ENCODE peak calls at places on chromosome 6, in five cellular contexts. I, L, A, Y and K are unnamed samples.
A peak's percentile ranks its signal among the peaks of the same experiment; 100 is the strongest.

GRCh38 chr6:84361372-84362179 is 134.1 kb upstream of the CEP162 start:
- DNase-seq in I (no peak), L (no peak), A (peak; percentile 2), Y (no peak), K (no peak)

GRCh38 chr6:81067057-81067456 is 685.4 kb downstream of the TENT5A start:
- DNase-seq in I (no peak), L (no peak), A (no peak), Y (no peak), K (no peak)

GRCh38 chr6:156279306-156279969 is 497.7 kb upstream of the ARID1B start:
- DNase-seq in I (no peak), L (no peak), A (peak; percentile 66), Y (no peak), K (no peak)

GRCh38 chr6:5078121-5078695 is 6.9 kb upstream of the PPP1R3G start:
- DNase-seq in I (no peak), L (no peak), A (peak; percentile 24), Y (no peak), K (no peak)

GRCh38 chr6:7255918-7256317 is 57.1 kb downstream of the SSR1 start:
- DNase-seq in I (no peak), L (no peak), A (no peak), Y (no peak), K (no peak)

GRCh38 chr6:163886394-163886793 is 471.9 kb downstream of the QKI start:
- DNase-seq in I (no peak), L (no peak), A (no peak), Y (no peak), K (no peak)

GRCh38 chr6:10163159-10163962 is 251.5 kb downstream of the TFAP2A start:
- DNase-seq in I (no peak), L (no peak), A (no peak), Y (no peak), K (no peak)

GRCh38 chr6:89058627-89059026 is 21.9 kb upstream of the PNRC1 start:
- DNase-seq in I (no peak), L (no peak), A (no peak), Y (no peak), K (no peak)

GRCh38 chr6:74091133-74091793 is 395.3 kb downstream of the CD109 start:
- DNase-seq in I (no peak), L (no peak), A (peak; percentile 57), Y (no peak), K (peak; percentile 29)

GRCh38 chr6:13334953-13335352 is 6.6 kb upstream of the TBC1D7 start:
- DNase-seq in I (no peak), L (no peak), A (peak; percentile 89), Y (no peak), K (no peak)

GRCh38 chr6:44278774-44279697 is 8.8 kb downstream of the TMEM151B start:
- DNase-seq in I (no peak), L (no peak), A (no peak), Y (no peak), K (no peak)